ENCODE peak calls at places on chromosome 6, in four cellular contexts. One of them, this sample, is unnamed.

GRCh38 chr6:148497256-148497655 is 154.6 kb downstream of the SASH1 start:
- DNase-seq in heart left ventricle: no peak
- DNase-seq in Caco-2: no peak
- DNase-seq in colonic mucosa: no peak
- DNase-seq in this sample: no peak

GRCh38 chr6:106547053-106547414 is 82.3 kb downstream of the RTN4IP1 start:
- DNase-seq in heart left ventricle: no peak
- DNase-seq in Caco-2: no peak
- DNase-seq in colonic mucosa: no peak
- DNase-seq in this sample: no peak

GRCh38 chr6:72272958-72273357 is 348.9 kb upstream of the KCNQ5 start:
- DNase-seq in heart left ventricle: no peak
- DNase-seq in Caco-2: no peak
- DNase-seq in colonic mucosa: no peak
- DNase-seq in this sample: no peak

GRCh38 chr6:32105433-32105832 is 3.7 kb downstream of the TNXB start:
- DNase-seq in heart left ventricle: no peak
- DNase-seq in Caco-2: peak; percentile 47
- DNase-seq in colonic mucosa: no peak
- DNase-seq in this sample: peak; percentile 71

GRCh38 chr6:152309006-152309405 is 328.2 kb downstream of the SYNE1 start:
- DNase-seq in heart left ventricle: no peak
- DNase-seq in Caco-2: no peak
- DNase-seq in colonic mucosa: no peak
- DNase-seq in this sample: no peak

GRCh38 chr6:17098538-17098937 is 3.3 kb upstream of the STMND1 start:
- DNase-seq in heart left ventricle: no peak
- DNase-seq in Caco-2: no peak
- DNase-seq in colonic mucosa: no peak
- DNase-seq in this sample: peak; percentile 56

GRCh38 chr6:62805431-62805830 is 405.8 kb upstream of the FKBP1C start:
- DNase-seq in heart left ventricle: no peak
- DNase-seq in Caco-2: no peak
- DNase-seq in colonic mucosa: no peak
- DNase-seq in this sample: no peak

GRCh38 chr6:12112540-12113189 is 100.6 kb downstream of the HIVEP1 start:
- DNase-seq in heart left ventricle: peak; percentile 58
- DNase-seq in Caco-2: no peak
- DNase-seq in colonic mucosa: no peak
- DNase-seq in this sample: no peak

GRCh38 chr6:141682391-141682790 is 450.3 kb upstream of the GJE1 start:
- DNase-seq in heart left ventricle: no peak
- DNase-seq in Caco-2: no peak
- DNase-seq in colonic mucosa: no peak
- DNase-seq in this sample: no peak

GRCh38 chr6:13304580-13305255 is 23.6 kb downstream of the TBC1D7 start:
- DNase-seq in heart left ventricle: no peak
- DNase-seq in Caco-2: no peak
- DNase-seq in colonic mucosa: no peak
- DNase-seq in this sample: peak; percentile 38

GRCh38 chr6:126650931-126651330 is 311.0 kb downstream of the CENPW start:
- DNase-seq in heart left ventricle: no peak
- DNase-seq in Caco-2: no peak
- DNase-seq in colonic mucosa: no peak
- DNase-seq in this sample: peak; percentile 52

GRCh38 chr6:13531956-13532355 is 42.4 kb upstream of the SIRT5 start:
- DNase-seq in heart left ventricle: no peak
- DNase-seq in Caco-2: peak; percentile 18
- DNase-seq in colonic mucosa: no peak
- DNase-seq in this sample: no peak

GRCh38 chr6:17905611-17906592 is 81.5 kb downstream of the KIF13A start:
- DNase-seq in heart left ventricle: no peak
- DNase-seq in Caco-2: no peak
- DNase-seq in colonic mucosa: no peak
- DNase-seq in this sample: no peak

GRCh38 chr6:34922177-34922663 is 33.2 kb downstream of the ANKS1A start:
- DNase-seq in heart left ventricle: no peak
- DNase-seq in Caco-2: no peak
- DNase-seq in colonic mucosa: no peak
- DNase-seq in this sample: no peak

DNA sequence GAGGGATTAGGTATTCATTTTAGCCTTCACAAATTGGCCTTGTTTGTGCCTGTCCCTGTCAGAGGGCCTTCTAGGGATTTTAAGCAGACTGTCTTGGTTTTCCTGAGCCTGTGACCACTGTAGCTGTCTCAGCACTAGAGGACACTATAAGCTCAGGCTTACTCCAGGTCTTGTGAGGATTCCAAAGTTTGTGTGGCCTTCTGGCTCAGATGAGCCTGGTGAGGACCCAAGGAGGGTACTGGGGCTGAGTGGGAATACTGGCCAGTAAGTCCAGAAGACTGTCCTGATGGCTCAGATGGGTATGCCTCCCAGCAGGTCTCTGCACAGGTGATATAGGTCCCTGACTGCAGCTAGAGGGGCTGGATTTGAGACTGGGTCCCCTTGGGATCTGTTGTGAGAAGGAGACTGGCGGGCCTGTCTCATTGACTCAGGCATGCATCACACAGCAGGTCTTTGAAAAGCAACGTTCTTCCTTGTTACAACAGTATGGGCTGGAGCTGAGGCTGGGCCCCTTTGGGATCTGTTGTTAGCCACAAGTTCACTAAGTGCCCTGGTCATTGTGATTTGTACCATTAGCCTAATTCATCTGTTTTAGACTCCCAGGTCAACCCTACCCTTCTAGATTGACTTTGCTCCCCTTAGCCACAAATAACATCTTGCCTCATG is 26.3 kb upstream of the TFB1M start:
- DNase-seq in heart left ventricle: no peak
- DNase-seq in Caco-2: no peak
- DNase-seq in colonic mucosa: no peak
- DNase-seq in this sample: no peak
- H3K9me3 ChIP-seq in heart left ventricle: no peaks in the 10 kb centered on the region
- H3K9me3 ChIP-seq in Caco-2: peaks cover 30% of the 10 kb centered on the region
- H3K9me3 ChIP-seq in colonic mucosa: no peaks in the 10 kb centered on the region
- H3K9me3 ChIP-seq in this sample: no peaks in the 10 kb centered on the region

GRCh38 chr6:165487347-165487746 is 175.7 kb downstream of the PDE10A start:
- DNase-seq in heart left ventricle: peak; percentile 37
- DNase-seq in Caco-2: no peak
- DNase-seq in colonic mucosa: no peak
- DNase-seq in this sample: peak; percentile 57

GRCh38 chr6:165487950-165488349 is 175.1 kb downstream of the PDE10A start:
- DNase-seq in heart left ventricle: no peak
- DNase-seq in Caco-2: no peak
- DNase-seq in colonic mucosa: no peak
- DNase-seq in this sample: peak; percentile 41

GRCh38 chr6:165484178-165484889 is 174.9 kb upstream of the C6orf118 start:
- DNase-seq in heart left ventricle: no peak
- DNase-seq in Caco-2: no peak
- DNase-seq in colonic mucosa: no peak
- DNase-seq in this sample: no peak

GRCh38 chr6:165488624-165489295 is 174.3 kb downstream of the PDE10A start:
- DNase-seq in heart left ventricle: no peak
- DNase-seq in Caco-2: no peak
- DNase-seq in colonic mucosa: no peak
- DNase-seq in this sample: no peak

DNA sequence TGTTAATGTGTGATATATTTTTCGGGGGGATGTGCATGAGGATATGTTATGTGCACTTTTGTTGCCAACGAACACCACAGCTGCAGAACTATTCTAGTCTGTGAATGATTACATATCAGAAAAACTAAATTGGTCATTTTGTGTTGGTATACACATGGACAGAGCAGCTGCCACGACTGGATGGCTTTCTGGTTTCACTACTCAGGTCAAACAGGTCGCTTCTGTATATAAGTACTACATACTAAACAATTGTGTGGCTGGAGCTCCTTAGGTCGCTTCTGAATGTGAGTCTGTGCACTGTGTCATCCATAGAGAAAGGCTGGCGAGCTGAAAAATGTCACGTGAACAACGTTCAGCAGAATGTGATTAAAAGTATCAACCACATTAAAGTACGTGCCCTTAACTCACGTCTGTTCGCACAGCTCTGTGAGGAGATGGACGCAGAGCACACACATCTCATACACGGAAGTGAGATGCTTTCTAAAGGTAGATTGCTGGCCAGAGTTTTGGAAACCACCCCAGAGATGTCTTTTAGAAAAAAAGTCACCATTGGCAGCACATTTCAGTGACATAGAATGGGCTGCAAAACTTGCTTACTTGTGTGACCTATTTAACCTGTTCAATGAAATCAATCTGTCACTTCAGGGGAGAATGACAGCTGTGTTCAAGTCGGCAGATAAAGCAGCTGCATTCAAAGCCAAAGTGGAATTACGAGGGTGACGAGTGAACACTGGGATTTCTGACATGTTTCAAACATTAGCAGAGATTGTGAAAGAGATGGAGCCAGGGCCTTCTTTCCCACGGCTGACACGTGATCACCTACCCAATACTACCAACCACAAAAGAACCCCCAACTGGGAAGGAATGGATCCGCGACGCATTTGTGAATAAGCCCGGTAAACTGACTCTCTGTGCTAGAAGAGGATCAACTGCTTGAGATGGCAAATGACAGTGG is 176.6 kb downstream of the PDE10A start:
- DNase-seq in heart left ventricle: peak; percentile 27
- DNase-seq in Caco-2: no peak
- DNase-seq in colonic mucosa: no peak
- DNase-seq in this sample: peak; percentile 16
- H3K9me3 ChIP-seq in heart left ventricle: no peaks in the 10 kb centered on the region
- H3K9me3 ChIP-seq in Caco-2: peaks cover 3% of the 10 kb centered on the region
- H3K9me3 ChIP-seq in colonic mucosa: no peaks in the 10 kb centered on the region
- H3K9me3 ChIP-seq in this sample: no peaks in the 10 kb centered on the region

GRCh38 chr6:167669870-167670802 is 156.6 kb upstream of the AFDN start:
- DNase-seq in heart left ventricle: peak; percentile 42
- DNase-seq in Caco-2: no peak
- DNase-seq in colonic mucosa: no peak
- DNase-seq in this sample: no peak

GRCh38 chr6:167673951-167674350 is 152.8 kb upstream of the AFDN start:
- DNase-seq in heart left ventricle: no peak
- DNase-seq in Caco-2: no peak
- DNase-seq in colonic mucosa: no peak
- DNase-seq in this sample: peak; percentile 22

GRCh38 chr6:167670938-167671338 is 155.8 kb upstream of the AFDN start:
- DNase-seq in heart left ventricle: peak; percentile 4
- DNase-seq in Caco-2: no peak
- DNase-seq in colonic mucosa: no peak
- DNase-seq in this sample: no peak

GRCh38 chr6:167671977-167672687 is 154.6 kb upstream of the AFDN start:
- DNase-seq in heart left ventricle: peak; percentile 17
- DNase-seq in Caco-2: no peak
- DNase-seq in colonic mucosa: no peak
- DNase-seq in this sample: no peak

DNA sequence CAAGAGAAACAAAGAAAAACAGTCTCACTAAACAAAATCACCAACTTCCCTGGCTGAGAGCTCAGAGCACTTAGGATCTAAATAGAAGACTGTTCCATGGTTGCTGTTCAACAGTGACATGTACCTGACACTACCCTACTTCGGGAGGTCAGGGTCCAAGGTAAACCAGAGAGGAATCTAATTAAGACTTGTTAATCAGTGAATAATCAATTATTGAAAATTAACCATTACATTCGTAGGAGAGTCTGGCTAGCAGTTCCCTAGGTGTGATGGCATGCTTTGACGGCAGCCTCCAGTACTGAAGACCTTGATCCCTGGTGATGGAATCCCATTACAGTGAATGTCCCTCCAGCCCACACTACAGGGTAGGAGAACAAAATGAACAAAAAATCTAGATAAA is 154.0 kb upstream of the AFDN start:
- DNase-seq in heart left ventricle: peak; percentile 1
- DNase-seq in Caco-2: no peak
- DNase-seq in colonic mucosa: no peak
- DNase-seq in this sample: no peak
- H3K9me3 ChIP-seq in heart left ventricle: no peaks in the 10 kb centered on the region
- H3K9me3 ChIP-seq in Caco-2: no peaks in the 10 kb centered on the region
- H3K9me3 ChIP-seq in colonic mucosa: no peaks in the 10 kb centered on the region
- H3K9me3 ChIP-seq in this sample: no peaks in the 10 kb centered on the region

DNA sequence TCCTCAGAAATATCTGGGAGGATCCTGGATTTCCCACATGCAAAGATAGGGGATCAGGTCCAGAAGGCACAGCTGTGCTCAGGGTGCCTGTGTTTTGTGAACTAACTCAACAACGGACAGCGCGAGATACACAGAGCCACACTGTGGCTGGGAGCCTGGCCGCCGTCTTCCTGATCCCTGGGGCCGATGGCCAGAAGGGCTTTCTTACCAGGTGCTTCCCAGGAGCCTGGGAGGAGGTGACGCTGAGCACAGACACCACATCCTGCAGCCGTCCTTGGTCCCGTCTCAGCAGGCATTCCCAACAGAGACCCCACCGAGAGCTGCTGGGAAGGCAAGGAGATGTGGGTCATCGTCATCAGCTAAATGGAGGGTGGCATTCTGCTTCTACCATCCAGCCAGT is 144.6 kb upstream of the AFDN start:
- DNase-seq in heart left ventricle: peak; percentile 32
- DNase-seq in Caco-2: no peak
- DNase-seq in colonic mucosa: no peak
- DNase-seq in this sample: no peak
- H3K9me3 ChIP-seq in heart left ventricle: no peaks in the 10 kb centered on the region
- H3K9me3 ChIP-seq in Caco-2: no peaks in the 10 kb centered on the region
- H3K9me3 ChIP-seq in colonic mucosa: no peaks in the 10 kb centered on the region
- H3K9me3 ChIP-seq in this sample: no peaks in the 10 kb centered on the region

DNA sequence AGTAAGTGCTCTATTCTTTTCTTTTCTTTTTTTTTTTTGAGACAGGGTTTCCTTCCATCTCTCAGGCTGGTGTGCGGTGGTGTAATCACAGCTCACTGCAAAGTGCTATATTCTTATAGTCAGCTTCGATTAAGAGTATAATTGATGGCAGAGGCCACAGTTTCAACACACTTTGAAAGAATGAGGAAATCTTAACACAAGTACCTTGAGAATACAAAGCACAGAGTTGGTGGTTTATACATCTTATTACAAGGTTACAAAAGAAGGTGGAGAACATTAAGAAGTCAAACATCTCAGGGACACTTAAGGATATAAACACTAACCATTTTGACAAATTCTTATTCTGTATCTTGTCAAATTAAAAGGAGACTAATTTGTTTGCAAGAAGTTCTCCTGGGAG is 180.5 kb downstream of the SOD2 start:
- DNase-seq in heart left ventricle: no peak
- DNase-seq in Caco-2: no peak
- DNase-seq in colonic mucosa: no peak
- DNase-seq in this sample: no peak
- H3K9me3 ChIP-seq in heart left ventricle: no peaks in the 10 kb centered on the region
- H3K9me3 ChIP-seq in Caco-2: no peaks in the 10 kb centered on the region
- H3K9me3 ChIP-seq in colonic mucosa: no peaks in the 10 kb centered on the region
- H3K9me3 ChIP-seq in this sample: no peaks in the 10 kb centered on the region

GRCh38 chr6:81023708-81024107 is 728.8 kb downstream of the TENT5A start:
- DNase-seq in heart left ventricle: no peak
- DNase-seq in Caco-2: no peak
- DNase-seq in colonic mucosa: no peak
- DNase-seq in this sample: no peak
- H3K9me3 ChIP-seq in heart left ventricle: no peaks in the 10 kb centered on the region
- H3K9me3 ChIP-seq in Caco-2: peaks cover 7% of the 10 kb centered on the region
- H3K9me3 ChIP-seq in colonic mucosa: no peaks in the 10 kb centered on the region
- H3K9me3 ChIP-seq in this sample: no peaks in the 10 kb centered on the region

GRCh38 chr6:84078335-84078734 is 44.8 kb downstream of the MRAP2 start:
- DNase-seq in heart left ventricle: no peak
- DNase-seq in Caco-2: no peak
- DNase-seq in colonic mucosa: no peak
- DNase-seq in this sample: no peak

GRCh38 chr6:84077645-84078044 is 44.1 kb downstream of the MRAP2 start:
- DNase-seq in heart left ventricle: no peak
- DNase-seq in Caco-2: no peak
- DNase-seq in colonic mucosa: no peak
- DNase-seq in this sample: no peak

GRCh38 chr6:84072452-84072997 is 39.0 kb downstream of the MRAP2 start:
- DNase-seq in heart left ventricle: no peak
- DNase-seq in Caco-2: no peak
- DNase-seq in colonic mucosa: no peak
- DNase-seq in this sample: no peak

GRCh38 chr6:84074988-84075781 is 41.6 kb downstream of the MRAP2 start:
- DNase-seq in heart left ventricle: no peak
- DNase-seq in Caco-2: no peak
- DNase-seq in colonic mucosa: no peak
- DNase-seq in this sample: no peak
- H3K9me3 ChIP-seq in heart left ventricle: no peaks in the 10 kb centered on the region
- H3K9me3 ChIP-seq in Caco-2: no peaks in the 10 kb centered on the region
- H3K9me3 ChIP-seq in colonic mucosa: no peaks in the 10 kb centered on the region
- H3K9me3 ChIP-seq in this sample: no peaks in the 10 kb centered on the region

This sample was measured in cardiac muscle cell.